ENCODE peak calls at places on chromosomes 16 and 17, in five cellular contexts. J is GM12878, S is SK-N-SH, C is K562, W is HepG2. Q is an unnamed sample.

GRCh38 chr17:8175795-8176196 is 384 bp downstream of the TMEM107 start:
- DNase-seq in S (no peak), C (no peak), W (no peak), J (no peak), Q (no peak)

GRCh38 chr16:67435758-67436164 is 4.8 kb downstream of the HSD11B2 start:
- DNase-seq in J (no peak), W (no peak), C (no peak), S (no peak), Q (no peak)

GRCh38 chr17:72600934-72601333 is 480.1 kb downstream of the SOX9 start:
- DNase-seq in J (no peak), W (no peak), C (no peak), S (no peak), Q (no peak)

GRCh38 chr17:75596320-75597087 is 8.9 kb downstream of the MYO15B start:
- DNase-seq in C (no peak), W (no peak), S (no peak), J (no peak), Q (no peak)

GRCh38 chr17:9132291-9132690 is 111.0 kb downstream of the NTN1 start:
- DNase-seq in W (no peak), J (no peak), S (no peak), C (no peak), Q (no peak)

GRCh38 chr16:9837481-9837880 is 344.7 kb downstream of the GRIN2A start:
- DNase-seq in C (no peak), J (no peak), S (no peak), W (no peak), Q (no peak)

GRCh38 chr16:80564394-80564793 is 23.6 kb downstream of the DYNLRB2 start:
- DNase-seq in C (no peak), S (no peak), W (no peak), J (no peak), Q (no peak)

GRCh38 chr16:1825864-1826690 is 548 bp downstream of the HAGH start:
- DNase-seq in S (peak), J (no peak), W (peak), C (peak), Q (peak)

GRCh38 chr16:75244225-75244792 is 7.1 kb downstream of the BCAR1 start:
- DNase-seq in C (no peak), J (no peak), S (no peak), W (no peak), Q (no peak)

GRCh38 chr16:24737391-24737871 is 8.0 kb downstream of the TNRC6A start:
- DNase-seq in J (no peak), S (no peak), C (no peak), W (peak), Q (no peak)

GRCh38 chr16:66984902-66985311 is 3.5 kb upstream of the CES4A start:
- DNase-seq in S (no peak), W (no peak), J (no peak), C (no peak), Q (no peak)

GRCh38 chr17:75345514-75346167 is 56.4 kb upstream of the SLC25A19 start:
- DNase-seq in W (no peak), C (peak), S (no peak), J (peak), Q (no peak)

GRCh38 chr17:7548585-7549400 is at the start of gene TNFSF12:
- DNase-seq in J (no peak), C (peak), W (no peak), S (peak), Q (peak)

GRCh38 chr17:32285770-32286517 is 20.3 kb downstream of the RHBDL3 start:
- DNase-seq in J (no peak), S (no peak), C (no peak), W (no peak), Q (no peak)

GRCh38 chr16:23711785-23712184 is 1.2 kb downstream of the ERN2 start:
- DNase-seq in J (no peak), W (no peak), C (no peak), S (no peak), Q (no peak)

GRCh38 chr17:68512967-68513474 is 791 bp downstream of the PRKAR1A start:
- DNase-seq in S (peak), J (no peak), C (peak), W (no peak), Q (peak)

GRCh38 chr17:80441133-80441578 is 26.2 kb downstream of the ENDOV start:
- DNase-seq in C (peak), J (no peak), W (peak), S (peak), Q (peak)

GRCh38 chr16:65547799-65548446 is 426.1 kb upstream of the CDH11 start:
- DNase-seq in S (peak), W (no peak), J (no peak), C (no peak), Q (no peak)

GRCh38 chr17:4949321-4950074 is 1.2 kb upstream of the PFN1 start:
- DNase-seq in S (peak), J (no peak), C (peak), W (peak), Q (peak)

GRCh38 chr17:14672830-14673229 is 371.9 kb downstream of the HS3ST3B1 start:
- DNase-seq in S (no peak), J (no peak), W (peak), C (no peak), Q (no peak)

GRCh38 chr17:15954222-15954621 is 9.3 kb downstream of the ADORA2B start:
- DNase-seq in J (no peak), W (no peak), C (no peak), S (no peak), Q (no peak)

GRCh38 chr16:26605872-26606271 is 460.9 kb upstream of the C16orf82 start:
- DNase-seq in W (no peak), S (no peak), C (no peak), J (no peak), Q (no peak)
- TF ChIP-seq FOXM1 in W (no peak), S (no peak), C (no peak), J (no peak), Q (no peak)

GRCh38 chr17:21125862-21126261 is 902 bp upstream of the DHRS7B start:
- DNase-seq in S (no peak), J (no peak), W (no peak), C (no peak), Q (no peak)
- TF ChIP-seq FOXM1 in S (no peak), J (no peak), W (no peak), C (no peak), Q (no peak)

GRCh38 chr17:66302761-66303626 is 581 bp downstream of the PRKCA start:
- DNase-seq in S (peak), C (peak), W (peak), J (no peak), Q (peak)

GRCh38 chr17:66301864-66302741 is at the start of gene PRKCA:
- DNase-seq in W (peak), J (no peak), S (peak), C (peak), Q (peak)

GRCh38 chr17:66307257-66307656 is 4.8 kb downstream of the PRKCA start:
- DNase-seq in C (no peak), S (no peak), J (no peak), W (no peak), Q (no peak)

GRCh38 chr17:66306413-66306812 is 4.0 kb downstream of the PRKCA start:
- DNase-seq in W (no peak), J (no peak), C (no peak), S (no peak), Q (no peak)

GRCh38 chr17:66304304-66305174 is 2.1 kb downstream of the PRKCA start:
- DNase-seq in S (peak), C (peak), W (peak), J (no peak), Q (peak)
- TF ChIP-seq FOXM1 in S (no peak), C (no peak), W (no peak), J (no peak), Q (no peak)

GRCh38 chr16:70739389-70739788 is 53.5 kb upstream of the MTSS2 start:
- DNase-seq in J (no peak), C (no peak), S (no peak), W (no peak), Q (no peak)

GRCh38 chr16:70736454-70737376 is 50.9 kb upstream of the MTSS2 start:
- DNase-seq in J (no peak), W (no peak), S (no peak), C (no peak), Q (no peak)

GRCh38 chr16:70737377-70738082 is 51.7 kb upstream of the MTSS2 start:
- DNase-seq in W (no peak), C (no peak), S (peak), J (peak), Q (no peak)

GRCh38 chr16:70740174-70740918 is 54.5 kb upstream of the MTSS2 start:
- DNase-seq in W (peak), S (no peak), J (no peak), C (no peak), Q (no peak)

DNA sequence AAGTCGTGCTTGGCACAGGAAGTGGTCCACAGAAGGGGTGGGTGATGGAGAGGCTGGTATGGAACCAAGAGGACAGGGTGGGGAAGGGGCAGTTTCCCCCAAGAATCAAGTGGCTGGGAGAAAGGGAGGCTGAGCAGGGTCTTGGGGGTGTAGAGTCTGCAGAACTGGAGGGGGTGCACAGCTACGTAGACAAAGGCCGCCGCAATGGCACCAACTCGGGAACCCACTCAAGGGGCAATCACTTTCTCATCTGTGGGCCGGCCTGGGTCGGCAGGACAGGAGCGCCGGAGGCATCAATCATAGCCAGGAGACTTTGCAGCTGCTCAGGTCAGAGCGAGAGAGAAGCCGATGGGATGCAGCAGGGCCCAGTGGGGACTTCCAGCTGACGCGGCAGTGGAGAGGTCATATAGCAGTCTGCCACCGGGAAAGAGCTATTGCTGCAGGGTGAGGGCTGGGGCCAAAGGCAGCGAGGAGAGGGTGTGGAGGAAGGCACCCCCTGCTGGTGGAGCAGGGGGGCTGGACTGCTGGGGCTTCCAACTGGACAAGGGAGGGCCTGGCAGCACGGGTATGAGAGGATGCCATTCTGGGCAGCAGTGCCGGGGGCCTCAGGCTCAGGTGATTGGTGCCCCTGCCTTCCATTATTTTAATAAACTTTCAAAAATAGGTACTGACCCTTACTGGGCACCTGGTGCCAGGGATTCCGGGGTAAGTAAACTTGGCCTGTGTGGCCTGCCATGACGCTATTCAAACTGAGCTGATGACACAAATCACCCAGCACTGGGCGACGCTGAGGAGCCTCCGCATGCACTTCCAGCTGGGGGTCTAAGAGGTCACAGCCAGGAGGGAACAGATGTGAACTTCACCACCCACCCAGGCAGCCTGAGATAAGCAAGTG is 52.5 kb upstream of the MTSS2 start:
- DNase-seq in J (no peak), C (peak), S (peak), W (peak), Q (peak)
- TF ChIP-seq FOXM1 in J (no peak), C (no peak), S (no peak), W (no peak), Q (no peak)

DNA sequence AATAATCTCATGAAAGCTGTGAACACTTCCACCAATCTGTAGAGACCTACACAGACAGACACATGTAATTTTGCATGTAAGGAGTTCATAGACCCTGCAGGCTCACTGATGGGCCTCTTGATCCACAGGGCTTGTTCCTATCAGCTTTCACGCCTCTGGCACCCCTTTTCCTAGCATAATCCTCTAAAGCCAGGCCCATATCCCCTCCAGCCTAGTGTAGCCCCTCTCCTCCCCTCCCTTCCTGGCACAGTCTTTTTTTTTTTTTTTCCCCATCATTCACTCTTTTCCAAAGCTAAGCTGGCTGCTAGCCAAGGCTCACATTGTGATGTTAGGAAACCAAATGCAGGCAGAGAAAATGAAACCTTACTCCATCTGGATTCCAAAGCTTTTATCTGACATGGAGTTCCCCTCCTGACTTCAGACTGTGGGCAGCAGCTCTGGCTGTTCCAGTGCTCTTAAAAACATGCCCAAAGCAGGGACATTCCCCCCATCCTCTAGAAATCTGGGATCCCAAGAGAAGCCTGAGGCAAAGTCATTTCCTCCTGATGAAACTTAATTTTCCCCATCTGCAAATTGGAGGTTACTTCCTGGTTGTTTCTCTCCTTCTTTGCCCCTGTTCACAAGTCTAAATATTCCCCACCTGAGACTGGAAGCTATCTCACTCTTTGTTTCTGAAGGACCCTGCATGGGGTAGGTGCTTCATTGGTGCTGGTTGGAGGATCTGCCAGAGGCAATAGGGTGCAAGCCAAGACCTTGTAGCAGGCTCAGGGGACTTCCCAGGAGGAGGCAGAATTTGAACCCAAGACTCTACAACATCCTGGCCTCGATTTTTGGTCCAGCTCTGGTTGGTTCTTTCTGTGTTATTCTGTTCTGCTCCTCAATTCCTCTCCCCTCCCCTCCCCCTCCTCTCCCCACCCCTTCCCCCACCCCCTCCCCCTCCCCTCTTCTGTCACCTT is 9.9 kb upstream of the CCL5 start:
- DNase-seq in S (peak), J (no peak), C (no peak), W (no peak), Q (no peak)
- TF ChIP-seq FOXM1 in S (no peak), J (no peak), C (no peak), W (no peak), Q (no peak)

Q was measured in HEK293T.